ENCODE peak calls at places on chromosomes 16 and 17, in seven cellular contexts. C, M, U, J, V, Y and A are unnamed samples.

GRCh38 chr16:17177968-17178880 is 292.5 kb downstream of the XYLT1 start:
- DNase-seq in U (no peak), M (no peak), V (no peak), C (no peak), J (no peak), Y (no peak), A (no peak)

GRCh38 chr17:76278952-76279741 is 14.0 kb downstream of the UBALD2 start:
- DNase-seq in C (peak; percentile 95), U (peak; percentile 89), V (peak; percentile 92), M (peak; percentile 90), J (peak; percentile 89), Y (peak; percentile 83), A (peak; percentile 62)

GRCh38 chr17:79213305-79213704 is 138.7 kb downstream of the ENGASE start:
- DNase-seq in J (no peak), Y (no peak), M (no peak), V (no peak), U (no peak), C (no peak), A (no peak)

GRCh38 chr17:79575229-79575628 is 35.6 kb downstream of the RBFOX3 start:
- DNase-seq in U (no peak), J (no peak), Y (no peak), C (no peak), V (no peak), M (no peak), A (no peak)

GRCh38 chr17:74972107-74972972 is at the start of gene HID1:
- DNase-seq in M (peak; percentile 65), J (no peak), Y (peak; percentile 74), C (peak; percentile 91), V (peak; percentile 90), U (peak; percentile 74), A (no peak)

GRCh38 chr17:77324227-77324626 is 183.5 kb downstream of the SEC14L1 start:
- DNase-seq in C (peak; percentile 21), J (no peak), M (no peak), Y (no peak), U (no peak), V (peak; percentile 6), A (no peak)

GRCh38 chr17:83189673-83190385 is 110.4 kb downstream of the METRNL start:
- DNase-seq in C (peak; percentile 78), Y (no peak), J (no peak), U (peak; percentile 1), M (peak; percentile 54), V (no peak), A (no peak)

GRCh38 chr17:67912656-67913055 is 83.6 kb downstream of the C17orf58 start:
- DNase-seq in V (no peak), U (no peak), C (no peak), M (no peak), Y (no peak), J (no peak), A (no peak)

GRCh38 chr17:81599719-81600486 is 37.0 kb downstream of the NPLOC4 start:
- DNase-seq in J (no peak), C (no peak), U (no peak), V (no peak), M (peak; percentile 64), Y (no peak), A (no peak)

GRCh38 chr17:17774009-17774881 is 62.5 kb downstream of the SREBF1 start:
- DNase-seq in J (no peak), V (no peak), M (peak; percentile 62), Y (no peak), C (peak; percentile 80), U (no peak), A (no peak)